ENCODE peak calls at places on chromosomes 16 and 17, in ten cellular contexts. T is T47D; S is activated naive CD4-positive, alpha-beta T cell; Z is NCI-H1105; B is testis; A is neural progenitor cell; I is lung; E is GM04504; P is activated CD4-positive, CD25-positive, alpha-beta regulatory T cell; G is T follicular helper cell. R is an unnamed sample.
A peak's percentile ranks its signal among the peaks of the same experiment; 100 is the strongest.

GRCh38 chr16:28597692-28598261 is 927 bp upstream of the SULT1A2 start:
- DNase-seq in T (no peak), S (no peak), Z (no peak), B (no peak), A (peak; percentile 50), I (peak; percentile 54), E (no peak), P (no peak), G (no peak), R (no peak)

GRCh38 chr16:74603848-74604247 is 3.1 kb downstream of the GLG1 start:
- DNase-seq in T (no peak), S (no peak), Z (no peak), B (no peak), A (no peak), I (no peak), E (no peak), P (no peak), G (no peak), R (no peak)

GRCh38 chr16:49881890-49882289 is 26.0 kb upstream of the ZNF423 start:
- DNase-seq in T (no peak), S (no peak), Z (no peak), B (no peak), A (no peak), I (no peak), E (no peak), P (no peak), G (no peak), R (no peak)

GRCh38 chr17:43689814-43690213 is 28.1 kb upstream of the MEOX1 start:
- DNase-seq in T (no peak), S (no peak), Z (no peak), B (no peak), A (no peak), I (no peak), E (no peak), P (no peak), G (no peak), R (no peak)

GRCh38 chr16:84292032-84292431 is 2.6 kb upstream of the WFDC1 start:
- DNase-seq in T (no peak), S (no peak), Z (peak; percentile 23), B (no peak), A (no peak), I (no peak), E (no peak), P (no peak), G (no peak), R (no peak)

GRCh38 chr17:29177871-29178749 is 2.1 kb downstream of the MYO18A start:
- DNase-seq in T (peak; percentile 70), S (no peak), Z (no peak), B (no peak), A (no peak), I (no peak), E (no peak), P (no peak), G (no peak), R (no peak)

GRCh38 chr16:78515421-78515820 is 416.0 kb downstream of the WWOX start:
- DNase-seq in T (no peak), S (no peak), Z (no peak), B (no peak), A (no peak), I (no peak), E (no peak), P (no peak), G (no peak), R (no peak)

GRCh38 chr16:10862432-10862831 is 14.6 kb upstream of the CIITA start:
- DNase-seq in T (no peak), S (no peak), Z (no peak), B (peak; percentile 43), A (no peak), I (peak; percentile 78), E (peak; percentile 25), P (no peak), G (no peak), R (no peak)

GRCh38 chr16:28264656-28265055 is 27.7 kb upstream of the SBK1 start:
- DNase-seq in T (no peak), S (no peak), Z (no peak), B (peak; percentile 77), A (no peak), I (peak; percentile 52), E (peak; percentile 32), P (no peak), G (no peak), R (no peak)

GRCh38 chr16:79598341-79599181 is 2.0 kb downstream of the MAF start:
- DNase-seq in T (no peak), S (peak; percentile 23), Z (peak; percentile 35), B (peak; percentile 50), A (peak; percentile 87), I (peak; percentile 60), E (no peak), P (no peak), G (peak; percentile 33), R (no peak)

GRCh38 chr16:15141586-15141985 is 47.5 kb upstream of the RRN3 start:
- DNase-seq in T (no peak), S (no peak), Z (no peak), B (no peak), A (no peak), I (no peak), E (no peak), P (no peak), G (no peak), R (no peak)

GRCh38 chr16:65054457-65054856 is 67.4 kb downstream of the CDH11 start:
- DNase-seq in T (no peak), S (no peak), Z (no peak), B (no peak), A (no peak), I (no peak), E (no peak), P (no peak), G (no peak), R (no peak)

GRCh38 chr16:14168146-14168545 is 97.0 kb downstream of the MRTFB start:
- DNase-seq in T (no peak), S (no peak), Z (no peak), B (no peak), A (no peak), I (no peak), E (no peak), P (no peak), G (no peak), R (no peak)

GRCh38 chr17:77842148-77842905 is 116.2 kb upstream of the TNRC6C start:
- DNase-seq in T (no peak), S (no peak), Z (no peak), B (no peak), A (no peak), I (no peak), E (no peak), P (no peak), G (no peak), R (no peak)

GRCh38 chr16:11528053-11528452 is 58.7 kb downstream of the LITAF start:
- DNase-seq in T (no peak), S (no peak), Z (no peak), B (no peak), A (no peak), I (peak; percentile 41), E (no peak), P (no peak), G (no peak), R (no peak)

GRCh38 chr16:70706948-70707465 is 21.2 kb upstream of the MTSS2 start:
- DNase-seq in T (peak; percentile 73), S (no peak), Z (no peak), B (no peak), A (no peak), I (no peak), E (peak; percentile 96), P (no peak), G (no peak), R (peak; percentile 69)

GRCh38 chr17:16995930-16996329 is 24.0 kb upstream of the TNFRSF13B start:
- DNase-seq in T (no peak), S (no peak), Z (no peak), B (no peak), A (no peak), I (no peak), E (no peak), P (no peak), G (no peak), R (no peak)

GRCh38 chr16:26316683-26317464 is 625.1 kb downstream of the HS3ST4 start:
- DNase-seq in T (peak; percentile 8), S (no peak), Z (no peak), B (no peak), A (peak; percentile 78), I (no peak), E (no peak), P (no peak), G (no peak), R (no peak)

GRCh38 chr17:56222255-56222654 is 69.0 kb downstream of the ANKFN1 start:
- DNase-seq in T (no peak), S (no peak), Z (no peak), B (no peak), A (no peak), I (no peak), E (no peak), P (no peak), G (no peak), R (no peak)

GRCh38 chr17:40553694-40554534 is 11.4 kb downstream of the CCR7 start:
- DNase-seq in T (no peak), S (no peak), Z (no peak), B (peak; percentile 89), A (no peak), I (peak; percentile 57), E (no peak), P (no peak), G (no peak), R (no peak)

GRCh38 chr16:15770107-15770506 is 86.7 kb downstream of the MYH11 start:
- DNase-seq in T (no peak), S (no peak), Z (no peak), B (peak; percentile 72), A (no peak), I (no peak), E (no peak), P (no peak), G (no peak), R (no peak)

GRCh38 chr16:26983426-26983825 is 83.3 kb upstream of the C16orf82 start:
- DNase-seq in T (no peak), S (no peak), Z (no peak), B (no peak), A (no peak), I (no peak), E (peak; percentile 18), P (no peak), G (no peak), R (no peak)

GRCh38 chr17:55348749-55349354 is 72.8 kb downstream of the MMD start:
- DNase-seq in T (no peak), S (peak; percentile 2), Z (peak; percentile 17), B (peak; percentile 69), A (peak; percentile 67), I (peak; percentile 44), E (peak; percentile 12), P (no peak), G (peak; percentile 7), R (peak; percentile 30)

GRCh38 chr16:61074324-61074723 is 961.9 kb downstream of the CDH8 start:
- DNase-seq in T (no peak), S (no peak), Z (no peak), B (no peak), A (no peak), I (no peak), E (no peak), P (no peak), G (no peak), R (no peak)

GRCh38 chr16:68000450-68000849 is 1.2 kb upstream of the DPEP2 start:
- DNase-seq in T (no peak), S (no peak), Z (no peak), B (no peak), A (no peak), I (no peak), E (no peak), P (no peak), G (no peak), R (no peak)

GRCh38 chr17:47686661-47687327 is 7.2 kb upstream of the TBKBP1 start:
- DNase-seq in T (no peak), S (no peak), Z (no peak), B (no peak), A (no peak), I (no peak), E (no peak), P (no peak), G (no peak), R (no peak)

GRCh38 chr16:2374644-2375043 is 34.1 kb upstream of the ABCA3 start:
- DNase-seq in T (no peak), S (no peak), Z (no peak), B (no peak), A (no peak), I (no peak), E (no peak), P (no peak), G (no peak), R (no peak)

GRCh38 chr17:69524854-69525253 is 110.4 kb downstream of the MAP2K6 start:
- DNase-seq in T (no peak), S (no peak), Z (no peak), B (no peak), A (no peak), I (no peak), E (no peak), P (no peak), G (no peak), R (no peak)